ENCODE peak calls at places on chromosomes 2 and 18, in five cellular contexts. C, S, N, V and B are unnamed samples.

GRCh38 chr2:187138240-187138639 is 289.3 kb upstream of the ZSWIM2 start:
- DNase-seq in V (no peak), N (peak; percentile 44), C (peak; percentile 15), S (peak; percentile 38), B (peak; percentile 54)

GRCh38 chr18:2547477-2548087 is 23.7 kb downstream of the METTL4 start:
- DNase-seq in S (peak; percentile 14), V (no peak), N (peak; percentile 50), C (no peak), B (peak; percentile 86)

GRCh38 chr2:40208478-40208877 is 243.4 kb downstream of the SLC8A1 start:
- DNase-seq in N (no peak), V (no peak), C (no peak), S (no peak), B (no peak)

GRCh38 chr2:85584354-85584856 is at the start of gene VAMP5:
- DNase-seq in V (no peak), S (no peak), N (peak; percentile 32), C (peak; percentile 88), B (no peak)

GRCh38 chr2:3667151-3667631 is 9.2 kb downstream of the ALLC start:
- DNase-seq in C (no peak), V (peak; percentile 87), S (no peak), N (no peak), B (no peak)

GRCh38 chr2:172849519-172850217 is 114.0 kb downstream of the RAPGEF4 start:
- DNase-seq in N (no peak), V (no peak), C (no peak), S (no peak), B (no peak)

GRCh38 chr2:152055366-152056108 is 43.3 kb downstream of the CACNB4 start:
- DNase-seq in V (no peak), C (no peak), N (peak; percentile 90), S (peak; percentile 56), B (peak; percentile 28)

GRCh38 chr2:109392140-109392539 is 221.6 kb downstream of the SEPTIN10 start:
- DNase-seq in N (no peak), V (no peak), S (no peak), C (no peak), B (no peak)

GRCh38 chr2:21431078-21431477 is 307.3 kb downstream of the TDRD15 start:
- DNase-seq in S (no peak), N (no peak), C (no peak), V (peak; percentile 14), B (no peak)

GRCh38 chr18:63135101-63135500 is 184.5 kb downstream of the BCL2 start:
- DNase-seq in S (no peak), C (no peak), V (no peak), N (no peak), B (no peak)

GRCh38 chr2:179226203-179226960 is 38.2 kb downstream of the SESTD1 start:
- DNase-seq in N (no peak), C (no peak), S (no peak), V (no peak), B (peak; percentile 1)

GRCh38 chr18:55657572-55658331 is 69.8 kb upstream of the TCF4 start:
- DNase-seq in C (no peak), V (no peak), N (no peak), S (no peak), B (no peak)

GRCh38 chr2:124810132-124810531 is 785.0 kb downstream of the CNTNAP5 start:
- DNase-seq in S (no peak), C (no peak), V (no peak), N (no peak), B (no peak)

GRCh38 chr2:45293182-45293581 is 283.9 kb upstream of the SIX2 start:
- DNase-seq in V (no peak), C (no peak), S (peak; percentile 79), N (peak; percentile 29), B (peak; percentile 82)

GRCh38 chr2:25165992-25166618 is 2.3 kb downstream of the POMC start:
- DNase-seq in N (peak; percentile 6), V (no peak), S (no peak), C (no peak), B (no peak)

GRCh38 chr2:45755585-45756330 is 104.3 kb downstream of the PRKCE start:
- DNase-seq in V (no peak), N (peak; percentile 84), C (no peak), S (peak; percentile 56), B (peak; percentile 57)

GRCh38 chr18:2848879-2849254 is 2.1 kb downstream of the EMILIN2 start:
- DNase-seq in C (no peak), N (no peak), S (no peak), V (no peak), B (no peak)

GRCh38 chr2:203360833-203361430 is 32.7 kb downstream of the ABI2 start:
- DNase-seq in V (no peak), C (no peak), S (no peak), N (no peak), B (no peak)

GRCh38 chr2:191922736-191923651 is 76.1 kb upstream of the CAVIN2 start:
- DNase-seq in V (no peak), S (no peak), C (no peak), N (no peak), B (no peak)

DNA sequence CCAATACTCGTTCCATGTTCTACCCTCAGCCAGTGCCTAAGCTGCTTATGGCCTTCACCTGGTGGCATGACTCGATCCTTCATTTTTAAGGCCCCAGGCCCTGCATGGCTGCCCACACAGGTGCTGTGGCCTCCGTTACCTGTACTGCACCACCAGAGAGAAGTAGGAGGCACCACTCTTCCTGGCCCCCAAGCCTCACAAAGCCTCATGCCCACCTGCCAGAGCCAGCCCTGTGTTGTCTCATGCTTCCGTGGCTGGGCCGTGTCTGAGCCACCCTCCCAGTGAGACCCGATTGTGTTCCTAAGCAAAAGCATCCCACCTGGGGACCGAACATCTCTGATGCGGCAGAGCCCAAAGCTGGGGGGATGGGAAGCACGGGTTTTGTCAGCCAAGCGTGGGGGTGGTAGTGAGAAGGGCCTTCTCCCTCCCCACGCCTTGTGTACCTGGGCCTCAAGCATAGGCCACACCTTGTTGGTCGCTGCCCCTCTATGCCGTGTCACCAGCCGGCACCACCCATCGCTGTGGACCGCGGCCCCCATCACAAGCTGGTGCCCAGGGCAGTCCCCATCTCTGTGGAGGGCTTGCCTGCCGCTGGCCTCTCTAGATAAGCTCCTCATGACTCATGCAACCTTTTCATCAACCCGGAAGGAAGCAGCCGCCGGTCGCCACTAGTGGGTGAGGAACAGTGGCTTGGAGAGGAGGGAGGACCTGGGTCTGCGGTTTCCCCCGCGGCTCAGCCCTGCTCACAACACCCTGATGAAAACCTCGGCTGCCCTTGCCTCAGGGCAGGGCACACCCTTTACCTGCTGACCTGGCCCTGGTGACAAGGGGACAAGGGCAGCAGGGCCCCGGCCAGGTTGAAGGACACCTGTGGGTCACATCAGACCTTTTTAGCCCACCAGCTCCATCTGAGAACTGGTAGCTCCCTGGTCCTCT is 2.7 kb upstream of the RNPEPL1 start:
- DNase-seq in V (no peak), N (peak; percentile 71), C (peak; percentile 97), S (peak; percentile 69), B (peak; percentile 67)
- H3K4me3 ChIP-seq in V (peak overlapping the region; percentile 81), N (peak overlapping the region; percentile 34), C (peak overlapping the region; percentile 14), S (no peak overlapping the region), B (peak overlapping the region; percentile 35)

DNA sequence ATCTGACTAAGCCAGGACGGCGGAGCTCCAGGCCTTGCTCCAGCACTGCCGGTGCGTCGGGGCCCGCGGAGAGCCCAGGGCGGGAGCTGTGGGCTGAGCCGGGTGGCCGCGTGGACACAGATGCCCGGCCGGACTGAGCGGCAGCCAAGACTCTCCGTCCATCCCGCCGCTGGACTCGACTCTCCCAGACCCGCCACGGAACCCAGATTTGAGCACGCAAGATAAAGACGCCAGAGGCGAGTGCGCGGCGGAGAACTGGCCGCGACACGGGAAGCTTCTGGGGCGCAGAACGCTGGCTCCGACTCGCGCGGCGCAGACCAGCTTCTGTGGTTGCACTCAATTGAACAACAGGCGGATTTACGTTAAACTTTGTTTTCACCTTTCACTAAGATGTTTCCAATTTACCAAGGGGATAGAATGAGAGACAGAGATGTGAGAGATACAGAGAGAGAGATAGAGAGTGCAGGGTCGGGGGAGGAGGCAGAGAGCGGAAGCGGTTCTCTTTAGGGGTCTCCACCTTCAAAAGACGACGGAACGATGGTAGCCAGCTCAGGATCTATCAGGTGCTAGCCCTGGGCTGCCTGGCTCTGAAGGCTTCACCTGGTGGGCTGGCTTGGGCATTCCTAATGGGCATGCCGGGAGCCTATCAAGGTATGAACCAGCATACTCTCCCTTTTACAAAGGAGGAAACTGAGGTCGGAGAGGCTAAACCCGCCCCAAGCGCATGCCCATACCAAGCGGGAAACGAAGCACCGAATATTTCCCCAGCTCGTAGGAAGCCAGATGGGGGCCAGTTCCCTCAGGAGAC is 10.4 kb upstream of the EN1 start:
- DNase-seq in C (no peak), N (no peak), S (no peak), V (no peak), B (no peak)
- TF ChIP-seq CTCF in C (no peak), N (no peak), S (no peak), V (no peak), B (no peak)

DNA sequence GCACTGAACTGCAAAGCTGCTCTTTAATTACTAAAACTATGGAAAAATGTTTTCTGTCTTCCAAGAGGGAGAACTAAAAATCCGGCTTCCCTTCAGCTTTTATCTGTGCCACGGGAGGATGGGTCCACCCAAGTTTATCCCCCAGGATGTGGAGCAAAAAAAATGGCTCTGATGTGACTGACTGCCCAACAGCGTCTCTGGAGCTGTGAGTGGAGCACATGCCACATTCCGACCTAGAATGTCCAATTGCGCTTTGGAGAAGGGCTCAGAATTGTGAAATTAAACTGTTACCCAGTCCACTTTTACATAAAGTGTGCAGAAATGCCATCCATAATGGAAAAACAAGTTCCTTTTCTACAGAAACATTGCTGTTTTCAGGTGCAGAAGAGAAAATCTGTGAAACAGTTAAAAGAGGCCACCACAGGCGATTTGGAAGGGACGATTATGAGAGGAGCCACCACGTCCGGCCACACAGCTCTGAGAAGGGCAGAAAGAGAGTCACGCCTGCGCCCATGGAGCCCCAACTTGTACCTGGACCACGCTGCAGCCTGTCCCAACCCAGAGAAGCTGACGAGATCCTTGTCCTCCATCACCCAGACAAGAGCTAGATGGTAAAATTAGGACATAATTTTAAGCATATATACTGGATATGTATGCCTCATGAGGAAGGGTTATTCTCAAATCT is 99.9 kb upstream of the TPO start:
- DNase-seq in N (no peak), V (no peak), S (no peak), C (no peak), B (no peak)
- H3K4me3 ChIP-seq in N (no peak overlapping the region), V (no peak overlapping the region), S (no peak overlapping the region), C (no peak overlapping the region), B (no peak overlapping the region)

DNA sequence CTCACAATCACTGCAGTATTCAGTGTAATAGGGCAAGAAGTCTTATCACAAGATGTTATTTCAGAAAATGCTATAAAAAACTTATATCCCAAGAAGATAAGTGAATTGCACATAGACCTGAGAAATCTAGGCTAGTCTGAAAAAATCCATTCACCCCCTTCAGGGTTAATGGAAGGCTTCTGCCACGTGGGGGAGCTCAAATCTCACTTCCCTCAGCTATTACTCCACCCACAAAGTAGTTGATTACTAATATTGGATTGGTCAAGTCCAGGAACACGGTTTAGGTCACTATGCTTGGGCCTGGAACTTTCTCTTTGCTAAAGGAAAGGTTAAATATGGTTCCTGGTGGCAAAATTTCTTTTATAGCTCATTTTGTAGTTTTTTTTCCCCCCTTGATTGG is 51.2 kb upstream of the ADAM23 start:
- DNase-seq in S (peak; percentile 52), C (no peak), N (peak; percentile 41), V (no peak), B (peak; percentile 64)
- TF ChIP-seq CTCF in S (peak; percentile 73), C (no peak), N (peak; percentile 44), V (peak; percentile 35), B (peak; percentile 59)

GRCh38 chr18:11909597-11910026 is 1.5 kb upstream of the MPPE1 start:
- DNase-seq in S (no peak), C (no peak), N (peak; percentile 36), V (no peak), B (peak; percentile 45)
- H3K4me3 ChIP-seq in S (no peak overlapping the region), C (peak overlapping the region; percentile 76), N (peak overlapping the region; percentile 89), V (peak overlapping the region; percentile 75), B (no peak overlapping the region)

GRCh38 chr18:36188912-36189311 is 1.6 kb downstream of the MOCOS start:
- DNase-seq in V (no peak), N (no peak), S (no peak), C (no peak), B (no peak)
- TF ChIP-seq CTCF in V (no peak), N (no peak), S (no peak), C (no peak), B (no peak)